ENCODE peak calls at places on chromosomes 12 and 14, in seven cellular contexts. K is stimulated activated CD8-positive, alpha-beta memory T cell treated with anti-CD3 and anti-CD28 coated beads, Interleukin-4, amount 100 ng/mL, for 4 hours; P is HAP-1; S is ovary; B is activated naive CD4-positive, alpha-beta T cell; C is NCI-H1092; N is lung. Y is an unnamed sample.

GRCh38 chr14:75831971-75832370 is 149.8 kb downstream of the TGFB3 start:
- DNase-seq in K (no peak), P (no peak), S (peak; percentile 48), B (no peak), C (no peak), N (peak; percentile 45), Y (peak; percentile 25)

GRCh38 chr12:67531051-67531450 is 117.5 kb upstream of the DYRK2 start:
- DNase-seq in K (no peak), P (no peak), S (no peak), B (no peak), C (no peak), N (no peak), Y (no peak)

GRCh38 chr14:101979666-101980065 is 15.3 kb downstream of the DYNC1H1 start:
- DNase-seq in K (no peak), P (no peak), S (no peak), B (no peak), C (no peak), N (no peak), Y (peak; percentile 33)

GRCh38 chr12:110765144-110765543 is 22.5 kb upstream of the PPP1CC start:
- DNase-seq in K (no peak), P (no peak), S (no peak), B (no peak), C (no peak), N (no peak), Y (no peak)

GRCh38 chr14:59282366-59282765 is 93.9 kb downstream of the DAAM1 start:
- DNase-seq in K (no peak), P (no peak), S (no peak), B (no peak), C (no peak), N (no peak), Y (no peak)

GRCh38 chr12:49703647-49704137 is 3.5 kb downstream of the FMNL3 start:
- DNase-seq in K (no peak), P (no peak), S (no peak), B (no peak), C (no peak), N (no peak), Y (peak; percentile 83)

GRCh38 chr12:69254046-69254445 is 14.7 kb downstream of the CPSF6 start:
- DNase-seq in K (no peak), P (no peak), S (no peak), B (no peak), C (no peak), N (no peak), Y (peak; percentile 80)

GRCh38 chr12:122730215-122731014 is at the start of gene HCAR1:
- DNase-seq in K (no peak), P (no peak), S (peak; percentile 47), B (peak; percentile 31), C (no peak), N (no peak), Y (peak; percentile 52)

GRCh38 chr14:100376751-100377171 is 53.6 kb downstream of the SLC25A47 start:
- DNase-seq in K (no peak), P (peak; percentile 68), S (no peak), B (no peak), C (no peak), N (no peak), Y (peak; percentile 46)

GRCh38 chr14:75223664-75224154 is 47.3 kb upstream of the TMED10 start:
- DNase-seq in K (no peak), P (peak; percentile 60), S (no peak), B (no peak), C (no peak), N (peak; percentile 38), Y (no peak)

GRCh38 chr12:31928246-31929139 is 30.7 kb upstream of the RESF1 start:
- DNase-seq in K (no peak), P (no peak), S (no peak), B (no peak), C (no peak), N (no peak), Y (no peak)

GRCh38 chr14:89915114-89915878 is 39.2 kb downstream of the EFCAB11 start:
- DNase-seq in K (peak; percentile 40), P (peak; percentile 73), S (peak; percentile 60), B (peak; percentile 22), C (peak; percentile 52), N (peak; percentile 45), Y (peak; percentile 83)

GRCh38 chr12:68340404-68341270 is 8.5 kb upstream of the MDM1 start:
- DNase-seq in K (no peak), P (no peak), S (no peak), B (no peak), C (no peak), N (no peak), Y (no peak)

GRCh38 chr14:29536886-29537511 is 390.6 kb downstream of the PRKD1 start:
- DNase-seq in K (no peak), P (no peak), S (no peak), B (no peak), C (no peak), N (no peak), Y (peak; percentile 58)

GRCh38 chr12:124716208-124717141 is 147.2 kb downstream of the SCARB1 start:
- DNase-seq in K (no peak), P (no peak), S (no peak), B (no peak), C (no peak), N (peak; percentile 89), Y (no peak)

GRCh38 chr14:71117839-71118743 is 210.8 kb downstream of the PCNX1 start:
- DNase-seq in K (no peak), P (peak; percentile 42), S (no peak), B (no peak), C (no peak), N (no peak), Y (peak; percentile 79)

GRCh38 chr14:23114669-23115491 is 4.2 kb downstream of the CEBPE start:
- DNase-seq in K (no peak), P (no peak), S (no peak), B (no peak), C (no peak), N (peak; percentile 67), Y (peak; percentile 94)

GRCh38 chr14:51283402-51283825 is 43.4 kb downstream of the TMX1 start:
- DNase-seq in K (no peak), P (no peak), S (no peak), B (no peak), C (peak; percentile 82), N (no peak), Y (peak; percentile 97)

GRCh38 chr14:100767788-100768536 is 41.3 kb downstream of the DLK1 start:
- DNase-seq in K (no peak), P (no peak), S (peak; percentile 11), B (no peak), C (no peak), N (no peak), Y (no peak)

GRCh38 chr12:64675795-64676194 is 65.5 kb downstream of the RASSF3 start:
- DNase-seq in K (no peak), P (no peak), S (no peak), B (no peak), C (no peak), N (no peak), Y (peak; percentile 54)

GRCh38 chr14:23910081-23910875 is 43.3 kb upstream of the DHRS4 start:
- DNase-seq in K (no peak), P (peak; percentile 72), S (peak; percentile 52), B (no peak), C (peak; percentile 38), N (peak; percentile 36), Y (peak; percentile 68)

GRCh38 chr14:106318700-106319099 is 792.3 kb downstream of the TMEM121 start:
- DNase-seq in K (no peak), P (no peak), S (no peak), B (peak; percentile 54), C (no peak), N (no peak), Y (no peak)

Y was measured in cardiac fibroblast.